ENCODE peak calls at places on chromosome 4, in ten cellular contexts. One of them, this sample, is unnamed.

GRCh38 chr4:48047421-48047844 is 30.9 kb downstream of the NIPAL1 start:
- DNase-seq in lung: no peak
- DNase-seq in dorsolateral prefrontal cortex: no peak
- DNase-seq in endodermal cell: no peak
- DNase-seq in cardiac muscle cell: no peak
- DNase-seq in esophagus muscularis mucosa: no peak
- DNase-seq in H7: no peak
- DNase-seq in breast epithelium: no peak
- DNase-seq in left ventricle myocardium inferior: no peak
- DNase-seq in AG10803: no peak
- DNase-seq in this sample: no peak

GRCh38 chr4:10620935-10621488 is 63.6 kb downstream of the CLNK start:
- DNase-seq in lung: no peak
- DNase-seq in endodermal cell: no peak
- DNase-seq in esophagus muscularis mucosa: no peak
- DNase-seq in H7: no peak
- DNase-seq in dorsolateral prefrontal cortex: no peak
- DNase-seq in breast epithelium: no peak
- DNase-seq in cardiac muscle cell: peak
- DNase-seq in AG10803: no peak
- DNase-seq in left ventricle myocardium inferior: no peak
- DNase-seq in this sample: no peak

GRCh38 chr4:20217521-20217920 is 34.2 kb upstream of the SLIT2 start:
- DNase-seq in left ventricle myocardium inferior: no peak
- DNase-seq in AG10803: peak
- DNase-seq in H7: no peak
- DNase-seq in breast epithelium: no peak
- DNase-seq in cardiac muscle cell: no peak
- DNase-seq in endodermal cell: no peak
- DNase-seq in lung: no peak
- DNase-seq in dorsolateral prefrontal cortex: no peak
- DNase-seq in esophagus muscularis mucosa: no peak
- DNase-seq in this sample: no peak

GRCh38 chr4:122826596-122827257 is at the start of gene FGF2:
- DNase-seq in cardiac muscle cell: peak
- DNase-seq in AG10803: peak
- DNase-seq in esophagus muscularis mucosa: no peak
- DNase-seq in dorsolateral prefrontal cortex: peak
- DNase-seq in breast epithelium: peak
- DNase-seq in H7: peak
- DNase-seq in endodermal cell: peak
- DNase-seq in left ventricle myocardium inferior: peak
- DNase-seq in lung: peak
- DNase-seq in this sample: peak

GRCh38 chr4:16264798-16265197 is 38.5 kb upstream of the TAPT1 start:
- DNase-seq in dorsolateral prefrontal cortex: no peak
- DNase-seq in AG10803: peak
- DNase-seq in breast epithelium: no peak
- DNase-seq in endodermal cell: no peak
- DNase-seq in H7: peak
- DNase-seq in lung: peak
- DNase-seq in cardiac muscle cell: peak
- DNase-seq in left ventricle myocardium inferior: no peak
- DNase-seq in esophagus muscularis mucosa: no peak
- DNase-seq in this sample: no peak

GRCh38 chr4:73718375-73719373 is 21.7 kb upstream of the CXCL8 start:
- DNase-seq in esophagus muscularis mucosa: no peak
- DNase-seq in AG10803: peak
- DNase-seq in left ventricle myocardium inferior: no peak
- DNase-seq in breast epithelium: no peak
- DNase-seq in lung: no peak
- DNase-seq in H7: no peak
- DNase-seq in dorsolateral prefrontal cortex: no peak
- DNase-seq in cardiac muscle cell: no peak
- DNase-seq in endodermal cell: no peak
- DNase-seq in this sample: no peak

GRCh38 chr4:6806924-6807676 is 24.6 kb downstream of the KIAA0232 start:
- DNase-seq in H7: no peak
- DNase-seq in AG10803: no peak
- DNase-seq in esophagus muscularis mucosa: no peak
- DNase-seq in lung: no peak
- DNase-seq in left ventricle myocardium inferior: no peak
- DNase-seq in breast epithelium: no peak
- DNase-seq in cardiac muscle cell: no peak
- DNase-seq in endodermal cell: no peak
- DNase-seq in dorsolateral prefrontal cortex: no peak
- DNase-seq in this sample: no peak

GRCh38 chr4:24511371-24512063 is 72.8 kb downstream of the DHX15 start:
- DNase-seq in endodermal cell: peak
- DNase-seq in AG10803: peak
- DNase-seq in dorsolateral prefrontal cortex: no peak
- DNase-seq in esophagus muscularis mucosa: no peak
- DNase-seq in cardiac muscle cell: no peak
- DNase-seq in left ventricle myocardium inferior: no peak
- DNase-seq in breast epithelium: no peak
- DNase-seq in lung: no peak
- DNase-seq in H7: peak
- DNase-seq in this sample: no peak

GRCh38 chr4:28225005-28225404 is 1364.4 kb downstream of the STIM2 start:
- DNase-seq in AG10803: peak
- DNase-seq in dorsolateral prefrontal cortex: no peak
- DNase-seq in H7: peak
- DNase-seq in left ventricle myocardium inferior: no peak
- DNase-seq in cardiac muscle cell: peak
- DNase-seq in lung: no peak
- DNase-seq in breast epithelium: no peak
- DNase-seq in esophagus muscularis mucosa: no peak
- DNase-seq in endodermal cell: peak
- DNase-seq in this sample: no peak

GRCh38 chr4:20662851-20663250 is 37.4 kb upstream of the PACRGL start:
- DNase-seq in breast epithelium: no peak
- DNase-seq in endodermal cell: no peak
- DNase-seq in left ventricle myocardium inferior: no peak
- DNase-seq in AG10803: no peak
- DNase-seq in H7: no peak
- DNase-seq in lung: no peak
- DNase-seq in esophagus muscularis mucosa: no peak
- DNase-seq in cardiac muscle cell: no peak
- DNase-seq in dorsolateral prefrontal cortex: no peak
- DNase-seq in this sample: no peak

GRCh38 chr4:159864337-159864736 is 761.5 kb downstream of the RAPGEF2 start:
- DNase-seq in breast epithelium: no peak
- DNase-seq in lung: no peak
- DNase-seq in cardiac muscle cell: no peak
- DNase-seq in endodermal cell: no peak
- DNase-seq in left ventricle myocardium inferior: no peak
- DNase-seq in dorsolateral prefrontal cortex: no peak
- DNase-seq in AG10803: no peak
- DNase-seq in esophagus muscularis mucosa: no peak
- DNase-seq in H7: no peak
- DNase-seq in this sample: no peak

GRCh38 chr4:149706942-149707341 is 108.7 kb downstream of the IQCM start:
- DNase-seq in dorsolateral prefrontal cortex: no peak
- DNase-seq in esophagus muscularis mucosa: no peak
- DNase-seq in lung: no peak
- DNase-seq in breast epithelium: no peak
- DNase-seq in cardiac muscle cell: no peak
- DNase-seq in left ventricle myocardium inferior: no peak
- DNase-seq in AG10803: peak
- DNase-seq in endodermal cell: no peak
- DNase-seq in H7: no peak
- DNase-seq in this sample: no peak

GRCh38 chr4:188254211-188254610 is 115.0 kb downstream of the TRIML1 start:
- DNase-seq in AG10803: no peak
- DNase-seq in left ventricle myocardium inferior: no peak
- DNase-seq in H7: no peak
- DNase-seq in esophagus muscularis mucosa: no peak
- DNase-seq in cardiac muscle cell: no peak
- DNase-seq in lung: no peak
- DNase-seq in breast epithelium: no peak
- DNase-seq in dorsolateral prefrontal cortex: no peak
- DNase-seq in endodermal cell: no peak
- DNase-seq in this sample: no peak

GRCh38 chr4:18733956-18734872 is 712.7 kb upstream of the LCORL start:
- DNase-seq in breast epithelium: no peak
- DNase-seq in AG10803: no peak
- DNase-seq in dorsolateral prefrontal cortex: no peak
- DNase-seq in lung: no peak
- DNase-seq in esophagus muscularis mucosa: no peak
- DNase-seq in cardiac muscle cell: peak
- DNase-seq in endodermal cell: no peak
- DNase-seq in H7: no peak
- DNase-seq in left ventricle myocardium inferior: peak
- DNase-seq in this sample: no peak

GRCh38 chr4:52059372-52059771 is 8.3 kb downstream of the SPATA18 start:
- DNase-seq in dorsolateral prefrontal cortex: no peak
- DNase-seq in H7: no peak
- DNase-seq in cardiac muscle cell: no peak
- DNase-seq in lung: no peak
- DNase-seq in AG10803: peak
- DNase-seq in left ventricle myocardium inferior: no peak
- DNase-seq in esophagus muscularis mucosa: peak
- DNase-seq in breast epithelium: peak
- DNase-seq in endodermal cell: no peak
- DNase-seq in this sample: peak

GRCh38 chr4:14496969-14497368 is 505.3 kb upstream of the CPEB2 start:
- DNase-seq in H7: no peak
- DNase-seq in esophagus muscularis mucosa: no peak
- DNase-seq in cardiac muscle cell: no peak
- DNase-seq in endodermal cell: no peak
- DNase-seq in left ventricle myocardium inferior: no peak
- DNase-seq in dorsolateral prefrontal cortex: no peak
- DNase-seq in lung: no peak
- DNase-seq in breast epithelium: no peak
- DNase-seq in AG10803: no peak
- DNase-seq in this sample: no peak

GRCh38 chr4:80540785-80541469 is 205.4 kb downstream of the CFAP299 start:
- DNase-seq in lung: no peak
- DNase-seq in AG10803: peak
- DNase-seq in endodermal cell: no peak
- DNase-seq in cardiac muscle cell: no peak
- DNase-seq in dorsolateral prefrontal cortex: no peak
- DNase-seq in breast epithelium: no peak
- DNase-seq in left ventricle myocardium inferior: no peak
- DNase-seq in H7: no peak
- DNase-seq in esophagus muscularis mucosa: no peak
- DNase-seq in this sample: no peak

GRCh38 chr4:83917572-83917971 is 381.7 kb downstream of the GPAT3 start:
- DNase-seq in breast epithelium: no peak
- DNase-seq in dorsolateral prefrontal cortex: no peak
- DNase-seq in esophagus muscularis mucosa: no peak
- DNase-seq in left ventricle myocardium inferior: no peak
- DNase-seq in H7: no peak
- DNase-seq in AG10803: no peak
- DNase-seq in lung: no peak
- DNase-seq in cardiac muscle cell: no peak
- DNase-seq in endodermal cell: no peak
- DNase-seq in this sample: no peak

DNA sequence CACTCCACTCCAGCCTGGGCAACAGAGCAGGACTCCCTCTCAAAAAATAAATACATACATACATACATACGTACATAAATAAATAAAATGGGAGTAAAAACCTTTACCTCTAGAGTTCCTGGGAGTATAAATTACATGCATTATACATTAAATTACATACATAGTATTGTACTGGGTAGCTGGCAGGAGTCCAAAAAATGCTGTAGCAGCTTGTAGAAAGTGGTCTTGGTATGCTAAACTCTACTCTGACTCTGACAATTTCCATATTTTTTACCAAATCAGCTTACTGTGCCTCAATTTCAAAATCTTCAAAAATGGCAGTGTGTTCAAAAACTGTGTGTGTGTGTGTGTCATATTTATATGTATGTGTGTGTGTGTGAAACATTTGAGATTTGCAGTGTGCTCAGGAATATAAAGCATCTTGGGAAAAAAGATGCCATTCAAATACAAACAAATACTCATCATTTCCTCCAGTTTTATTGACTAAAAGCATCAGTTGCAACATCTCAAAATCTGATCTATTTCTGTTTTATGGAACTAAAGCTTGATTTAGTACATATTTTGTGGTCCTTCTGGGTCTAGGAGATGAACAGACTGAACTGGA is 171.7 kb downstream of the SHROOM3 start:
- DNase-seq in left ventricle myocardium inferior: no peak
- DNase-seq in AG10803: no peak
- DNase-seq in cardiac muscle cell: peak
- DNase-seq in breast epithelium: no peak
- DNase-seq in endodermal cell: no peak
- DNase-seq in H7: no peak
- DNase-seq in lung: no peak
- DNase-seq in dorsolateral prefrontal cortex: no peak
- DNase-seq in esophagus muscularis mucosa: no peak
- DNase-seq in this sample: no peak
- H3K4me3 ChIP-seq in left ventricle myocardium inferior: no peak
- H3K4me3 ChIP-seq in AG10803: no peak
- H3K4me3 ChIP-seq in cardiac muscle cell: no peak
- H3K4me3 ChIP-seq in breast epithelium: no peak
- H3K4me3 ChIP-seq in endodermal cell: no peak
- H3K4me3 ChIP-seq in H7: no peak
- H3K4me3 ChIP-seq in lung: no peak
- H3K4me3 ChIP-seq in dorsolateral prefrontal cortex: no peak
- H3K4me3 ChIP-seq in esophagus muscularis mucosa: no peak
- H3K4me3 ChIP-seq in this sample: no peak

GRCh38 chr4:173334085-173334890 is at the start of gene HMGB2:
- DNase-seq in esophagus muscularis mucosa: peak
- DNase-seq in endodermal cell: peak
- DNase-seq in H7: peak
- DNase-seq in lung: peak
- DNase-seq in left ventricle myocardium inferior: peak
- DNase-seq in breast epithelium: peak
- DNase-seq in cardiac muscle cell: peak
- DNase-seq in dorsolateral prefrontal cortex: peak
- DNase-seq in AG10803: peak
- DNase-seq in this sample: peak
- H3K4me3 ChIP-seq in esophagus muscularis mucosa: peak
- H3K4me3 ChIP-seq in endodermal cell: peak
- H3K4me3 ChIP-seq in H7: peak
- H3K4me3 ChIP-seq in lung: peak
- H3K4me3 ChIP-seq in left ventricle myocardium inferior: peak
- H3K4me3 ChIP-seq in breast epithelium: peak
- H3K4me3 ChIP-seq in cardiac muscle cell: peak
- H3K4me3 ChIP-seq in dorsolateral prefrontal cortex: peak
- H3K4me3 ChIP-seq in AG10803: peak
- H3K4me3 ChIP-seq in this sample: peak

GRCh38 chr4:40395908-40396806 is 61.0 kb downstream of the CHRNA9 start:
- DNase-seq in left ventricle myocardium inferior: peak
- DNase-seq in esophagus muscularis mucosa: no peak
- DNase-seq in cardiac muscle cell: peak
- DNase-seq in lung: peak
- DNase-seq in AG10803: no peak
- DNase-seq in breast epithelium: peak
- DNase-seq in H7: peak
- DNase-seq in dorsolateral prefrontal cortex: no peak
- DNase-seq in endodermal cell: peak
- DNase-seq in this sample: peak
- H3K4me3 ChIP-seq in left ventricle myocardium inferior: no peak
- H3K4me3 ChIP-seq in esophagus muscularis mucosa: no peak
- H3K4me3 ChIP-seq in cardiac muscle cell: no peak
- H3K4me3 ChIP-seq in lung: no peak
- H3K4me3 ChIP-seq in AG10803: no peak
- H3K4me3 ChIP-seq in breast epithelium: no peak
- H3K4me3 ChIP-seq in H7: no peak
- H3K4me3 ChIP-seq in dorsolateral prefrontal cortex: no peak
- H3K4me3 ChIP-seq in endodermal cell: no peak
- H3K4me3 ChIP-seq in this sample: no peak

GRCh38 chr4:100516225-100516624 is 1.6 kb downstream of the EMCN start:
- DNase-seq in breast epithelium: no peak
- DNase-seq in H7: no peak
- DNase-seq in endodermal cell: no peak
- DNase-seq in AG10803: peak
- DNase-seq in esophagus muscularis mucosa: no peak
- DNase-seq in dorsolateral prefrontal cortex: no peak
- DNase-seq in cardiac muscle cell: no peak
- DNase-seq in left ventricle myocardium inferior: no peak
- DNase-seq in lung: no peak
- DNase-seq in this sample: no peak
- H3K4me3 ChIP-seq in breast epithelium: peak
- H3K4me3 ChIP-seq in H7: no peak
- H3K4me3 ChIP-seq in endodermal cell: no peak
- H3K4me3 ChIP-seq in AG10803: no peak
- H3K4me3 ChIP-seq in esophagus muscularis mucosa: peak
- H3K4me3 ChIP-seq in dorsolateral prefrontal cortex: no peak
- H3K4me3 ChIP-seq in cardiac muscle cell: no peak
- H3K4me3 ChIP-seq in left ventricle myocardium inferior: peak
- H3K4me3 ChIP-seq in lung: no peak
- H3K4me3 ChIP-seq in this sample: no peak

This sample was measured in lower leg skin.